ENCODE peak calls at places on chromosome 20, in eight cellular contexts. P is transverse colon, V is esophagus squamous epithelium, K is HepG2, Y is A549, N is HCT116, C is heart left ventricle, H is IMR-90. B is an unnamed sample.

GRCh38 chr20:41408986-41409385 is 42.4 kb upstream of the EMILIN3 start:
- DNase-seq in P (no peak), V (no peak), K (no peak), Y (no peak), N (no peak), C (no peak), H (no peak), B (no peak)

GRCh38 chr20:7392551-7392950 is 547.7 kb downstream of the HAO1 start:
- DNase-seq in P (no peak), V (no peak), K (no peak), Y (no peak), N (no peak), C (no peak), H (no peak), B (no peak)

GRCh38 chr20:3753098-3753497 is 14.5 kb downstream of the ADISSP start:
- DNase-seq in P (peak), V (no peak), K (peak), Y (peak), N (peak), C (no peak), H (peak), B (peak)

GRCh38 chr20:5842465-5842864 is 92.3 kb downstream of the SHLD1 start:
- DNase-seq in P (no peak), V (no peak), K (no peak), Y (no peak), N (no peak), C (no peak), H (no peak), B (no peak)

GRCh38 chr20:13898012-13898612 is 92.3 kb downstream of the SEL1L2 start:
- DNase-seq in P (no peak), V (no peak), K (peak), Y (no peak), N (peak), C (no peak), H (no peak), B (no peak)

GRCh38 chr20:8132632-8133587 is 844 bp downstream of the PLCB1 start:
- DNase-seq in P (peak), V (no peak), K (no peak), Y (no peak), N (no peak), C (peak), H (no peak), B (no peak)

GRCh38 chr20:53940883-53941546 is 129.4 kb downstream of the BCAS1 start:
- DNase-seq in P (no peak), V (no peak), K (no peak), Y (peak), N (no peak), C (no peak), H (peak), B (peak)

GRCh38 chr20:24580855-24581254 is 111.4 kb downstream of the SYNDIG1 start:
- DNase-seq in P (no peak), V (no peak), K (no peak), Y (no peak), N (no peak), C (no peak), H (no peak), B (no peak)

GRCh38 chr20:8829232-8829631 is 239.7 kb upstream of the PLCB4 start:
- DNase-seq in P (no peak), V (no peak), K (no peak), Y (peak), N (no peak), C (no peak), H (no peak), B (no peak)

DNA sequence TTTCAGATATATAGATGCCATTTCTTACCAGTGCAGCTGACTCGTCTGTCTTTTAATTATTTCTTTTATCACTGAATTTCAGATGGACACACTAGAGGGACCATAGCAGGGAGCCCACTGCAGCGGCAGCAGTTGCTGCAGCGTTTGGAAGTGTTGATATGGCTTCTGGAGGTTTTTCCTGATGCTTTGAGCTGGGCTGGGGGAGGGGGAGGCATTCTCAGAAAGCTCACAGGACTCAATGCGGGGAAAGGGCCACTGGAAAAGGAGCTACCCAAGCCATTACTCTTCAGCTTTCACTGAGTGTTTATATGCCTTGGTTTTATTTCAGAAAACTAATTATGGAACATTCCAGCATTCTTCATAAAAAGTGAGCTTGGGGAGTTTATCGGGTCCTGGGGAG is 740.3 kb upstream of the FLRT3 start:
- DNase-seq in P (no peak), V (no peak), K (no peak), Y (no peak), N (no peak), C (no peak), H (no peak), B (no peak)
- TF ChIP-seq POLR2A in P (no peak), V (no peak), K (no peak), Y (no peak), N (no peak), C (no peak), H (no peak), B (no peak)

GRCh38 chr20:36045373-36045714 is 77.0 kb downstream of the CNBD2 start:
- DNase-seq in P (no peak), V (no peak), K (no peak), Y (no peak), N (no peak), C (no peak), H (no peak), B (no peak)

GRCh38 chr20:36040571-36040970 is 72.2 kb downstream of the CNBD2 start:
- DNase-seq in P (no peak), V (no peak), K (no peak), Y (no peak), N (no peak), C (no peak), H (no peak), B (no peak)

GRCh38 chr20:36043447-36043846 is 75.1 kb downstream of the CNBD2 start:
- DNase-seq in P (no peak), V (no peak), K (no peak), Y (no peak), N (no peak), C (no peak), H (no peak), B (no peak)

GRCh38 chr20:36043892-36044515 is 75.6 kb downstream of the CNBD2 start:
- DNase-seq in P (no peak), V (no peak), K (no peak), Y (no peak), N (no peak), C (no peak), H (no peak), B (no peak)
- TF ChIP-seq POLR2A in P (no peak), V (no peak), K (no peak), Y (no peak), N (no peak), C (no peak), H (no peak), B (no peak)

GRCh38 chr20:10467985-10468845 is 33.1 kb downstream of the SLX4IP start:
- DNase-seq in P (no peak), V (no peak), K (no peak), Y (no peak), N (no peak), C (no peak), H (peak), B (no peak)

GRCh38 chr20:10466855-10467254 is 31.8 kb downstream of the SLX4IP start:
- DNase-seq in P (no peak), V (no peak), K (no peak), Y (no peak), N (no peak), C (no peak), H (no peak), B (no peak)

GRCh38 chr20:10463622-10464021 is 28.5 kb downstream of the SLX4IP start:
- DNase-seq in P (no peak), V (no peak), K (peak), Y (no peak), N (no peak), C (no peak), H (no peak), B (no peak)

GRCh38 chr20:10469599-10469998 is 34.5 kb downstream of the SLX4IP start:
- DNase-seq in P (peak), V (no peak), K (peak), Y (peak), N (peak), C (no peak), H (peak), B (peak)

GRCh38 chr20:10466325-10466724 is 31.2 kb downstream of the SLX4IP start:
- DNase-seq in P (no peak), V (no peak), K (no peak), Y (no peak), N (no peak), C (no peak), H (peak), B (no peak)
- TF ChIP-seq POLR2A in P (no peak), V (no peak), K (no peak), Y (no peak), N (no peak), C (no peak), H (no peak), B (no peak)

GRCh38 chr20:62624719-62625455 is 17.4 kb upstream of the SLCO4A1 start:
- DNase-seq in P (no peak), V (no peak), K (no peak), Y (no peak), N (no peak), C (peak), H (no peak), B (no peak)
- TF ChIP-seq POLR2A in P (no peak), V (peak), K (no peak), Y (no peak), N (no peak), C (no peak), H (no peak), B (no peak)

GRCh38 chr20:11267131-11267761 is 593.4 kb upstream of the JAG1 start:
- DNase-seq in P (no peak), V (no peak), K (peak), Y (peak), N (peak), C (no peak), H (peak), B (peak)
- TF ChIP-seq POLR2A in P (no peak), V (no peak), K (no peak), Y (no peak), N (no peak), C (no peak), H (no peak), B (no peak)

DNA sequence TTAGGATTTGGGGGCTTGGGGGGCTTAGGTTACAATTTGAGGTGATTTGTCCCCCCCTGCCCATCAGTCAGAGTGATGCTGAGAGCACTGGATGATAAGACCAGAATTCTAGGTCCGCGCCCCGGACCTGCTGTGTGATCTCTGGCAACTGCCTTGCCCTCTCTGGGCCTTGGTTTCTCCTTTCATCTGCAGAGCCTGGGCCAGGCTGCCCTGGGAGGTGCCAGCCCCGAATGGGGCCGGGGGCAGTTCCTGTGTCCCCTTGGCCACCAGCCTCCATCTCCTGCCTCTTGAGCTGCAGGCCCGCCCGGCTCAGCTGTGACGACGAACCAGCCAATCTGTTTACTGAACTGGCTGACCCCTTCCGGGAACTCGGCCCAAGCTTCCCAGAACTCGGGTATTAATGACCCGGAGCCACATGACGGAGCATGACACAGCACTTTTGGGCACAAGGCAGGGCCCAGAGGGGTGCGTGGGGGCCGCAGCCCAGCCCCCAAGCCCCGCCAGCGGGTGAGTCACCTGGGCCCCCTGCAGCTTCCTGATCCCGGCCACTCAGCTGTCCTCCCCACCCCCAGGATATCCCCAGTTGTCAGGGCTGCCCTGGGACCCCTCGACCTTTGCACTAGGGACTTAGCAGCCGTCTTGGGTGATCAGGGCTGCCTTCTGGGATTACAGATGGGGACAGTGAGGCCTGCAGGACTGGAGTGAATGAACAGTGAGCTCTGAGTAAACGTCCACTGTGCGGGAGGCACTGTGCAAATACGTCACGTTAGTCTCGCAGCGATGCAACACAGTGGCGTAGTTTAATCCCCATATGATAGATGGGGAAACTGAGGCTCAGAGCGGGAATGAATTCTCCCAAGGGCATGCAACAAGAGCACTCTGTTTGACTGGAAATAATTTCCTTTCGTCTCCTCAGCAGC is 102.0 kb downstream of the CEBPB start:
- DNase-seq in P (peak), V (peak), K (peak), Y (peak), N (no peak), C (peak), H (peak), B (peak)
- TF ChIP-seq POLR2A in P (no peak), V (no peak), K (no peak), Y (no peak), N (no peak), C (no peak), H (peak), B (peak)

B was measured in H54.